ENCODE peak calls at places on chromosome 13, in four cellular contexts. One of them, this sample, is unnamed.

GRCh38 chr13:59680429-59681024 is 483.2 kb downstream of the DIAPH3 start:
- DNase-seq in HCT116: peak
- DNase-seq in stomach: no peak
- DNase-seq in esophagus squamous epithelium: no peak
- DNase-seq in this sample: no peak

GRCh38 chr13:91955546-91956355 is 557.3 kb downstream of the GPC5 start:
- DNase-seq in HCT116: no peak
- DNase-seq in stomach: no peak
- DNase-seq in esophagus squamous epithelium: no peak
- DNase-seq in this sample: no peak

GRCh38 chr13:50991624-50992610 is 82.3 kb downstream of the RNASEH2B start:
- DNase-seq in HCT116: no peak
- DNase-seq in stomach: no peak
- DNase-seq in esophagus squamous epithelium: no peak
- DNase-seq in this sample: no peak

GRCh38 chr13:45850020-45850613 is 1.4 kb downstream of the SIAH3 start:
- DNase-seq in HCT116: no peak
- DNase-seq in stomach: no peak
- DNase-seq in esophagus squamous epithelium: no peak
- DNase-seq in this sample: no peak

GRCh38 chr13:75618308-75618707 is 17.8 kb upstream of the LMO7 start:
- DNase-seq in HCT116: no peak
- DNase-seq in stomach: no peak
- DNase-seq in esophagus squamous epithelium: no peak
- DNase-seq in this sample: no peak

GRCh38 chr13:27168870-27169525 is 2.6 kb downstream of the USP12 start:
- DNase-seq in HCT116: no peak
- DNase-seq in stomach: no peak
- DNase-seq in esophagus squamous epithelium: no peak
- DNase-seq in this sample: no peak

GRCh38 chr13:48236528-48237353 is 3.7 kb downstream of the ITM2B start:
- DNase-seq in HCT116: no peak
- DNase-seq in stomach: no peak
- DNase-seq in esophagus squamous epithelium: no peak
- DNase-seq in this sample: no peak

GRCh38 chr13:51625555-51626345 is 41.5 kb downstream of the WDFY2 start:
- DNase-seq in HCT116: no peak
- DNase-seq in stomach: peak
- DNase-seq in esophagus squamous epithelium: no peak
- DNase-seq in this sample: no peak

GRCh38 chr13:42525035-42525504 is 48.9 kb upstream of the TNFSF11 start:
- DNase-seq in HCT116: no peak
- DNase-seq in stomach: no peak
- DNase-seq in esophagus squamous epithelium: no peak
- DNase-seq in this sample: no peak

GRCh38 chr13:51997641-51998330 is 13.5 kb downstream of the ATP7B start:
- DNase-seq in HCT116: no peak
- DNase-seq in stomach: peak
- DNase-seq in esophagus squamous epithelium: no peak
- DNase-seq in this sample: no peak

GRCh38 chr13:107373551-107373950 is 805.6 kb upstream of the ARGLU1 start:
- DNase-seq in HCT116: no peak
- DNase-seq in stomach: no peak
- DNase-seq in esophagus squamous epithelium: no peak
- DNase-seq in this sample: peak

GRCh38 chr13:51874651-51875050 is 12.9 kb downstream of the CCDC70 start:
- DNase-seq in HCT116: no peak
- DNase-seq in stomach: no peak
- DNase-seq in esophagus squamous epithelium: no peak
- DNase-seq in this sample: no peak

GRCh38 chr13:110263906-110264305 is 43.1 kb downstream of the COL4A1 start:
- DNase-seq in HCT116: no peak
- DNase-seq in stomach: no peak
- DNase-seq in esophagus squamous epithelium: no peak
- DNase-seq in this sample: no peak

GRCh38 chr13:30194906-30195305 is 112.4 kb downstream of the KATNAL1 start:
- DNase-seq in HCT116: no peak
- DNase-seq in stomach: no peak
- DNase-seq in esophagus squamous epithelium: no peak
- DNase-seq in this sample: no peak

GRCh38 chr13:31522431-31522830 is 216.9 kb upstream of the RXFP2 start:
- DNase-seq in HCT116: no peak
- DNase-seq in stomach: no peak
- DNase-seq in esophagus squamous epithelium: no peak
- DNase-seq in this sample: no peak

GRCh38 chr13:71485913-71486312 is 381.1 kb downstream of the DACH1 start:
- DNase-seq in HCT116: no peak
- DNase-seq in stomach: no peak
- DNase-seq in esophagus squamous epithelium: no peak
- DNase-seq in this sample: no peak

GRCh38 chr13:19150712-19151228 is 30.9 kb downstream of the TUBA3C start:
- DNase-seq in HCT116: no peak
- DNase-seq in stomach: no peak
- DNase-seq in esophagus squamous epithelium: no peak
- DNase-seq in this sample: no peak

GRCh38 chr13:98923641-98924397 is 54.0 kb downstream of the DOCK9 start:
- DNase-seq in HCT116: no peak
- DNase-seq in stomach: no peak
- DNase-seq in esophagus squamous epithelium: no peak
- DNase-seq in this sample: no peak

GRCh38 chr13:89401209-89401810 is 1730.1 kb downstream of the SLITRK5 start:
- DNase-seq in HCT116: no peak
- DNase-seq in stomach: no peak
- DNase-seq in esophagus squamous epithelium: no peak
- DNase-seq in this sample: no peak

GRCh38 chr13:64369121-64369520 is 2861.0 kb downstream of the PCDH9 start:
- DNase-seq in HCT116: no peak
- DNase-seq in stomach: no peak
- DNase-seq in esophagus squamous epithelium: no peak
- DNase-seq in this sample: no peak

GRCh38 chr13:51585696-51586095 is 1.4 kb downstream of the WDFY2 start:
- DNase-seq in HCT116: no peak
- DNase-seq in stomach: no peak
- DNase-seq in esophagus squamous epithelium: no peak
- DNase-seq in this sample: no peak

GRCh38 chr13:66660013-66660804 is 569.9 kb downstream of the PCDH9 start:
- DNase-seq in HCT116: no peak
- DNase-seq in stomach: no peak
- DNase-seq in esophagus squamous epithelium: no peak
- DNase-seq in this sample: no peak

GRCh38 chr13:86741762-86742285 is 929.3 kb upstream of the SLITRK5 start:
- DNase-seq in HCT116: no peak
- DNase-seq in stomach: no peak
- DNase-seq in esophagus squamous epithelium: no peak
- DNase-seq in this sample: no peak

GRCh38 chr13:28753208-28753892 is 34.6 kb upstream of the SLC46A3 start:
- DNase-seq in HCT116: peak
- DNase-seq in stomach: peak
- DNase-seq in esophagus squamous epithelium: no peak
- DNase-seq in this sample: peak

GRCh38 chr13:98576963-98577822 is at the start of gene STK24:
- DNase-seq in HCT116: no peak
- DNase-seq in stomach: peak
- DNase-seq in esophagus squamous epithelium: no peak
- DNase-seq in this sample: peak

GRCh38 chr13:20565120-20565736 is 1.7 kb upstream of the IFT88 start:
- DNase-seq in HCT116: no peak
- DNase-seq in stomach: no peak
- DNase-seq in esophagus squamous epithelium: no peak
- DNase-seq in this sample: no peak

GRCh38 chr13:46475586-46475991 is 77.4 kb upstream of the LRCH1 start:
- DNase-seq in HCT116: no peak
- DNase-seq in stomach: no peak
- DNase-seq in esophagus squamous epithelium: no peak
- DNase-seq in this sample: no peak

GRCh38 chr13:49436890-49437289 is 7.0 kb downstream of the CAB39L start:
- DNase-seq in HCT116: no peak
- DNase-seq in stomach: no peak
- DNase-seq in esophagus squamous epithelium: no peak
- DNase-seq in this sample: no peak

GRCh38 chr13:76723551-76724232 is 162.5 kb downstream of the KCTD12 start:
- DNase-seq in HCT116: no peak
- DNase-seq in stomach: no peak
- DNase-seq in esophagus squamous epithelium: no peak
- DNase-seq in this sample: no peak
- TF ChIP-seq POLR2A in HCT116: no peak
- TF ChIP-seq POLR2A in stomach: no peak
- TF ChIP-seq POLR2A in esophagus squamous epithelium: no peak
- TF ChIP-seq POLR2A in this sample: no peak

DNA sequence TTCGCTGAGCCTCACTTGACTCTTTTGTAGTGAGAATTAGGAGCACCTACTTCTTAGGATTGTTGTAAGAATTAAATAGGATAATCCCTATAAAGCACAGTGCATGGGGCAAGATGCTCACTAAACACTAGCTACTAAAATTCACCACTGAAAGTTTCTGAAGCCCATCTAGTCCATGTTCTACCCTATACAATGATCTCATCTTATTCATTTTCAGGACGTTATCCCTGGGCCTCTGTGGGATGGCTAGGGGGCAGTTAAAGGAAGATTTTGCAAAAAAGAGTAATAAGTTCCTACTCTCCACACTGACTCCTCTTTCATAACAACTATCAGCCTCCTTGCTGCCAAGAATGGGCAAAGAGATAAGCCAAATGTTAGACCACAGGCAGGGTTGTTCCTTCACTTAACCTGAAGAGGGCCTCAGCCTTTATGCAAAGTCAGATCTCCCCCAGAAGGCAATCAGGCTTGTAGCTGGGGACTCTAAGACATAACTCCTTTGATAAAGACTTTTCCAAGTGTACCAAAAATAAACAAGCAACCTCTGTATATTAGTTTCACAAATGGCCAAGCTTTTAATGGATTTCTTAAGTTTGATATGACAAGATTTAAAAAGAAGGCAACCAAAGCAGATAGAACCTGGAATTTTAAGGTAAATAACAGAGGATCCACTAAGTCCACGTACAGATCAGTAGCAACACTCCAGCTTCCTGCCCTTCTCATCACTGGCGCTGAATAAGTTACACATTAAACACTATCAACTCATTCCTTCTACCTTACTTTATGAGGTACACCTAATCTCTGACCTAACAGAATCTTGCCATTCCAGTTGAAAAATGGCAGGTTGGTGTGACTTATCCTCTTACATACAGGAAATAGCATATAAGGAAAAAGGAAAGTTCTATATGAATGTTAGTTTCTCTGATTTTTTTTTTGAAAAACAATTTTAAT is 44.4 kb downstream of the ELF1 start:
- DNase-seq in HCT116: peak
- DNase-seq in stomach: no peak
- DNase-seq in esophagus squamous epithelium: no peak
- DNase-seq in this sample: no peak
- TF ChIP-seq POLR2A in HCT116: no peak
- TF ChIP-seq POLR2A in stomach: no peak
- TF ChIP-seq POLR2A in esophagus squamous epithelium: no peak
- TF ChIP-seq POLR2A in this sample: no peak

GRCh38 chr13:73327579-73327978 is 268.8 kb downstream of the KLF5 start:
- DNase-seq in HCT116: no peak
- DNase-seq in stomach: no peak
- DNase-seq in esophagus squamous epithelium: no peak
- DNase-seq in this sample: no peak

GRCh38 chr13:73324842-73325241 is 266.0 kb downstream of the KLF5 start:
- DNase-seq in HCT116: no peak
- DNase-seq in stomach: no peak
- DNase-seq in esophagus squamous epithelium: no peak
- DNase-seq in this sample: no peak

GRCh38 chr13:73326215-73326558 is 267.4 kb downstream of the KLF5 start:
- DNase-seq in HCT116: no peak
- DNase-seq in stomach: no peak
- DNase-seq in esophagus squamous epithelium: no peak
- DNase-seq in this sample: no peak

GRCh38 chr13:73323615-73324014 is 264.8 kb downstream of the KLF5 start:
- DNase-seq in HCT116: no peak
- DNase-seq in stomach: no peak
- DNase-seq in esophagus squamous epithelium: no peak
- DNase-seq in this sample: no peak

GRCh38 chr13:73325351-73326214 is 266.8 kb downstream of the KLF5 start:
- DNase-seq in HCT116: no peak
- DNase-seq in stomach: no peak
- DNase-seq in esophagus squamous epithelium: no peak
- DNase-seq in this sample: no peak
- TF ChIP-seq POLR2A in HCT116: no peak
- TF ChIP-seq POLR2A in stomach: no peak
- TF ChIP-seq POLR2A in esophagus squamous epithelium: no peak
- TF ChIP-seq POLR2A in this sample: no peak

GRCh38 chr13:112874751-112875300 is 94.2 kb upstream of the MCF2L start:
- DNase-seq in HCT116: no peak
- DNase-seq in stomach: no peak
- DNase-seq in esophagus squamous epithelium: no peak
- DNase-seq in this sample: no peak

GRCh38 chr13:112871742-112872141 is 97.3 kb upstream of the MCF2L start:
- DNase-seq in HCT116: no peak
- DNase-seq in stomach: no peak
- DNase-seq in esophagus squamous epithelium: no peak
- DNase-seq in this sample: no peak

GRCh38 chr13:112876305-112877000 is 92.6 kb upstream of the MCF2L start:
- DNase-seq in HCT116: no peak
- DNase-seq in stomach: no peak
- DNase-seq in esophagus squamous epithelium: no peak
- DNase-seq in this sample: no peak

GRCh38 chr13:112875627-112876026 is 93.4 kb upstream of the MCF2L start:
- DNase-seq in HCT116: no peak
- DNase-seq in stomach: no peak
- DNase-seq in esophagus squamous epithelium: no peak
- DNase-seq in this sample: no peak

GRCh38 chr13:112873851-112874750 is 94.9 kb upstream of the MCF2L start:
- DNase-seq in HCT116: peak
- DNase-seq in stomach: peak
- DNase-seq in esophagus squamous epithelium: peak
- DNase-seq in this sample: peak
- TF ChIP-seq POLR2A in HCT116: no peak
- TF ChIP-seq POLR2A in stomach: no peak
- TF ChIP-seq POLR2A in esophagus squamous epithelium: no peak
- TF ChIP-seq POLR2A in this sample: no peak

DNA sequence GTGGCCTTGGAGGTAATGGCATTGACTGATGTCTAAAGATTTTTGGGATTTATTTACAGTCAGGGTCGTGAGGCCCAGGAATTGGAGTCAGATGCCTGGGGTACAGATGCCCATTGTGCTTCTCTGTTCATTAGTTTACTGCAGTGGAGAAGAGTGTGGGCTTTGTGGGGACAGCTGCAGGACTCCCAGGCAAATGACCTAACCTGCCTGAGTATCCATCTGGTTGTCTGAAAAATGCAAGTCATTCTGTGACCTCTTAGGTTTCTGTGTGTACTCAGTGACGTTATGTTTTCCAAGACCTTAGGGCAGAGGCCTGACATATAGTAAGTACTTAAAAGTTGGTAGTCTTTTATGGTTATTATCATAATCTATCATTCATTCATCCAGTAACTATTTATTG is 60.5 kb downstream of the SPATA13 start:
- DNase-seq in HCT116: no peak
- DNase-seq in stomach: no peak
- DNase-seq in esophagus squamous epithelium: no peak
- DNase-seq in this sample: no peak
- TF ChIP-seq POLR2A in HCT116: no peak
- TF ChIP-seq POLR2A in stomach: no peak
- TF ChIP-seq POLR2A in esophagus squamous epithelium: no peak
- TF ChIP-seq POLR2A in this sample: no peak

This sample was measured in H54.